ENCODE peak calls at places on chromosomes 3 and 15, in nine cellular contexts. I, C, M, W, O, L, A, E and D are unnamed samples.

GRCh38 chr3:86221601-86222000 is 769.3 kb downstream of the VGLL3 start:
- DNase-seq in C (no peak), M (no peak), E (no peak), L (no peak), I (no peak), W (no peak), O (no peak), A (no peak), D (no peak)

GRCh38 chr3:11764931-11765363 is 81.7 kb downstream of the TAMM41 start:
- DNase-seq in W (no peak), L (no peak), A (peak; percentile 25), I (no peak), C (no peak), E (peak; percentile 61), O (no peak), M (no peak), D (no peak)

GRCh38 chr3:182618981-182619591 is 174.2 kb upstream of the ATP11B start:
- DNase-seq in O (no peak), C (no peak), L (no peak), E (peak; percentile 3), W (no peak), M (no peak), A (no peak), I (no peak), D (no peak)

GRCh38 chr3:190811775-190812480 is 50.6 kb downstream of the GMNC start:
- DNase-seq in I (no peak), E (peak; percentile 78), C (peak; percentile 21), M (no peak), A (no peak), L (peak; percentile 7), O (no peak), W (peak; percentile 33), D (peak; percentile 2)

GRCh38 chr3:54801977-54802376 is 125.9 kb downstream of the LRTM1 start:
- DNase-seq in O (no peak), C (no peak), I (no peak), W (no peak), M (no peak), E (no peak), L (no peak), A (no peak), D (no peak)

GRCh38 chr3:60053518-60054265 is 1003.9 kb upstream of the CFAP20DC start:
- DNase-seq in O (peak; percentile 59), E (no peak), W (no peak), I (no peak), C (no peak), L (no peak), M (no peak), A (peak; percentile 46), D (no peak)

GRCh38 chr3:143070977-143071551 is 48.5 kb upstream of the CHST2 start:
- DNase-seq in M (no peak), O (no peak), C (no peak), E (peak; percentile 74), W (no peak), L (no peak), A (no peak), I (no peak), D (no peak)

GRCh38 chr3:37579181-37579580 is 282.5 kb upstream of the CTDSPL start:
- DNase-seq in A (no peak), L (no peak), O (no peak), W (no peak), I (no peak), C (no peak), M (no peak), E (no peak), D (no peak)

GRCh38 chr3:39962566-39962965 is 153.2 kb downstream of the MYRIP start:
- DNase-seq in L (no peak), O (no peak), E (peak; percentile 38), W (no peak), I (no peak), C (no peak), M (no peak), A (no peak), D (no peak)

GRCh38 chr3:177694316-177694715 is 497.0 kb upstream of the TBL1XR1 start:
- DNase-seq in A (no peak), M (no peak), O (no peak), I (no peak), L (no peak), C (no peak), E (peak; percentile 85), W (no peak), D (no peak)

GRCh38 chr3:13825821-13826220 is 54.0 kb downstream of the WNT7A start:
- DNase-seq in E (no peak), W (no peak), M (no peak), C (no peak), L (no peak), A (no peak), I (no peak), O (no peak), D (no peak)

GRCh38 chr3:71752911-71753715 is 542 bp upstream of the GPR27 start:
- DNase-seq in L (no peak), O (no peak), E (no peak), C (no peak), W (peak; percentile 19), M (no peak), A (no peak), I (no peak), D (no peak)

GRCh38 chr3:8629151-8630021 is 15.2 kb downstream of the SSUH2 start:
- DNase-seq in O (peak; percentile 43), M (no peak), C (peak; percentile 48), W (no peak), L (no peak), E (peak; percentile 80), I (peak; percentile 68), A (peak; percentile 39), D (no peak)

GRCh38 chr3:166955549-166955948 is 424.5 kb downstream of the ZBBX start:
- DNase-seq in I (no peak), M (no peak), W (no peak), O (no peak), E (no peak), A (no peak), C (no peak), L (no peak), D (no peak)

GRCh38 chr3:196202516-196202970 is 8.7 kb downstream of the ZDHHC19 start:
- DNase-seq in W (no peak), E (peak; percentile 22), L (no peak), A (no peak), C (peak; percentile 39), M (no peak), O (no peak), I (peak; percentile 78), D (no peak)

GRCh38 chr3:23055733-23056376 is 147.3 kb upstream of the UBE2E2 start:
- DNase-seq in M (no peak), C (no peak), L (no peak), A (no peak), O (no peak), W (no peak), E (peak; percentile 88), I (no peak), D (no peak)

GRCh38 chr3:36944012-36944640 is 728 bp downstream of the TRANK1 start:
- DNase-seq in A (peak; percentile 32), E (peak; percentile 68), I (peak; percentile 84), M (no peak), O (peak; percentile 15), L (peak; percentile 17), C (no peak), W (peak; percentile 19), D (no peak)

GRCh38 chr3:58164199-58164879 is 46.4 kb downstream of the DNASE1L3 start:
- DNase-seq in W (no peak), L (peak; percentile 43), I (peak; percentile 83), O (no peak), M (no peak), E (peak; percentile 40), C (no peak), A (no peak), D (no peak)

GRCh38 chr15:68578960-68579935 is at the start of gene CORO2B:
- DNase-seq in E (peak; percentile 50), W (peak; percentile 55), A (no peak), L (peak; percentile 63), I (peak; percentile 71), C (no peak), M (no peak), O (no peak), D (no peak)